ENCODE peak calls at places on chromosomes 13 and 19, in five cellular contexts. O is iPS-NIHi11; F is activated CD8-positive, alpha-beta memory T cell treated with anti-CD3 and anti-CD28 coated beads, Interleukin-2, amount 50 U/mL, for 48 hours; B is activated naive CD8-positive, alpha-beta T cell treated with anti-CD3 and anti-CD28 coated beads for 36 hours; U is right lobe of liver. A is an unnamed sample.
A peak's percentile ranks its signal among the peaks of the same experiment; 100 is the strongest.

GRCh38 chr13:67229438-67230242 is 496 bp downstream of the PCDH9 start:
- DNase-seq in F (no peak), U (no peak), O (no peak), B (no peak), A (peak; percentile 64)

GRCh38 chr19:38243279-38243673 is 12.9 kb downstream of the PPP1R14A start:
- DNase-seq in B (no peak), F (no peak), O (no peak), U (no peak), A (no peak)

GRCh38 chr19:15623711-15624318 is 8.8 kb downstream of the CYP4F8 start:
- DNase-seq in F (no peak), O (peak; percentile 23), U (no peak), B (no peak), A (peak; percentile 75)

GRCh38 chr13:45838171-45838745 is 13.3 kb downstream of the SIAH3 start:
- DNase-seq in U (no peak), O (no peak), F (no peak), B (no peak), A (no peak)

GRCh38 chr13:95924389-95924994 is 128.7 kb downstream of the UGGT2 start:
- DNase-seq in B (no peak), F (no peak), U (no peak), O (peak; percentile 29), A (peak; percentile 57)

GRCh38 chr19:33358408-33358807 is 15.1 kb upstream of the CEBPG start:
- DNase-seq in U (no peak), B (no peak), O (no peak), F (no peak), A (no peak)

GRCh38 chr13:113029487-113030258 is 60.7 kb downstream of the MCF2L start:
- DNase-seq in O (peak; percentile 88), F (peak; percentile 88), U (no peak), B (peak; percentile 57), A (peak; percentile 95)

GRCh38 chr13:110643768-110644421 is 28.6 kb downstream of the NAXD start:
- DNase-seq in F (peak; percentile 41), U (no peak), O (no peak), B (no peak), A (peak; percentile 38)

GRCh38 chr13:37869506-37869755 is 141 bp downstream of the TRPC4 start:
- DNase-seq in U (no peak), F (no peak), B (no peak), O (no peak), A (peak; percentile 78)

GRCh38 chr19:49017666-49018351 is 918 bp upstream of the LHB start:
- DNase-seq in B (peak; percentile 76), O (peak; percentile 85), F (peak; percentile 84), U (no peak), A (peak; percentile 87)

GRCh38 chr19:17220207-17220758 is 5.1 kb downstream of the USE1 start:
- DNase-seq in F (peak; percentile 52), B (no peak), O (no peak), U (no peak), A (no peak)

GRCh38 chr13:32323912-32324311 is 8.6 kb downstream of the BRCA2 start:
- DNase-seq in F (no peak), U (no peak), O (no peak), B (no peak), A (no peak)

GRCh38 chr13:93529961-93530360 is 303.4 kb downstream of the GPC6 start:
- DNase-seq in U (no peak), B (no peak), F (no peak), O (no peak), A (no peak)

GRCh38 chr19:48636859-48637448 is at the start of gene DBP:
- DNase-seq in U (peak; percentile 71), F (peak; percentile 73), O (no peak), B (no peak), A (peak; percentile 83)

GRCh38 chr19:1251503-1252220 is 3.3 kb downstream of the MIDN start:
- DNase-seq in U (no peak), F (no peak), B (peak; percentile 73), O (no peak), A (peak; percentile 71)

GRCh38 chr19:45518469-45518826 is 11.2 kb downstream of the VASP start:
- DNase-seq in U (no peak), B (no peak), O (no peak), F (no peak), A (no peak)

GRCh38 chr19:2983351-2984195 is 6.2 kb downstream of the TLE6 start:
- DNase-seq in O (peak; percentile 79), B (no peak), U (no peak), F (no peak), A (no peak)

GRCh38 chr13:45401306-45401705 is 16.9 kb downstream of the SLC25A30 start:
- DNase-seq in F (no peak), U (no peak), B (no peak), O (no peak), A (no peak)

GRCh38 chr13:79423801-79424642 is 18.0 kb upstream of the RBM26 start:
- DNase-seq in U (no peak), F (no peak), B (no peak), O (peak; percentile 15), A (no peak)

GRCh38 chr13:30581582-30581981 is 36.1 kb upstream of the USPL1 start:
- DNase-seq in U (no peak), O (peak; percentile 37), F (no peak), B (no peak), A (peak; percentile 54)

GRCh38 chr19:2291185-2291751 is 9.3 kb upstream of the PEAK3 start:
- DNase-seq in U (no peak), F (no peak), B (no peak), O (peak; percentile 84), A (peak; percentile 90)

GRCh38 chr19:5992756-5993155 is 14.8 kb upstream of the RANBP3 start:
- DNase-seq in B (no peak), U (no peak), O (no peak), F (no peak), A (no peak)

GRCh38 chr19:38245826-38246498 is 10.2 kb downstream of the PPP1R14A start:
- DNase-seq in U (no peak), O (no peak), B (no peak), F (no peak), A (no peak)

GRCh38 chr19:42140125-42140754 is 8.0 kb upstream of the POU2F2 start:
- DNase-seq in O (peak; percentile 83), B (peak; percentile 51), U (no peak), F (no peak), A (peak; percentile 97)

GRCh38 chr19:1401138-1401888 is at the start of gene GAMT:
- DNase-seq in U (peak; percentile 73), F (peak; percentile 79), O (peak; percentile 87), B (peak; percentile 63), A (peak; percentile 77)

GRCh38 chr19:2557093-2557440 is 81.1 kb downstream of the GADD45B start:
- DNase-seq in O (no peak), B (no peak), F (no peak), U (no peak), A (no peak)

GRCh38 chr19:1000095-1000494 is at the start of gene GRIN3B:
- DNase-seq in U (no peak), F (peak; percentile 87), B (peak; percentile 66), O (peak; percentile 95), A (peak; percentile 95)

GRCh38 chr13:33910267-33910666 is 92.3 kb downstream of the RFC3 start:
- DNase-seq in O (no peak), B (no peak), U (no peak), F (no peak), A (no peak)

GRCh38 chr19:16051254-16052025 is 24.9 kb upstream of the TPM4 start:
- DNase-seq in U (no peak), O (no peak), F (no peak), B (peak; percentile 59), A (peak; percentile 73)

GRCh38 chr13:75319244-75319643 is 162.7 kb downstream of the TBC1D4 start:
- DNase-seq in F (no peak), O (no peak), B (no peak), U (no peak), A (no peak)

GRCh38 chr13:36475468-36475867 is 43.2 kb downstream of the CCNA1 start:
- DNase-seq in F (no peak), O (peak; percentile 28), B (no peak), U (no peak), A (peak; percentile 80)

GRCh38 chr13:50386527-50387123 is 371.4 kb downstream of the KCNRG start:
- DNase-seq in B (no peak), O (peak; percentile 57), U (peak; percentile 57), F (no peak), A (no peak)

GRCh38 chr19:53549354-53549753 is 11.4 kb downstream of the ZNF331 start:
- DNase-seq in U (no peak), B (no peak), F (no peak), O (no peak), A (no peak)

GRCh38 chr19:33177417-33177976 is 16.6 kb upstream of the LRP3 start:
- DNase-seq in U (no peak), F (no peak), B (no peak), O (peak; percentile 33), A (peak; percentile 79)

GRCh38 chr13:24081388-24081787 is 79.1 kb upstream of the SPATA13 start:
- DNase-seq in U (no peak), F (no peak), O (no peak), B (no peak), A (no peak)